ENCODE peak calls at places on chromosomes 1 and 21, in five cellular contexts. One of them, this sample, is unnamed.

GRCh38 chr1:9181990-9182783 is 52.4 kb upstream of the H6PD start:
- DNase-seq in A549: peak; percentile 50
- DNase-seq in endothelial cell of umbilical vein: peak; percentile 64
- DNase-seq in stomach: peak; percentile 65
- DNase-seq in transverse colon: peak; percentile 53
- DNase-seq in this sample: peak; percentile 71

GRCh38 chr21:46127239-46128105 is 27.9 kb downstream of the FTCD start:
- DNase-seq in A549: no peak
- DNase-seq in endothelial cell of umbilical vein: no peak
- DNase-seq in stomach: no peak
- DNase-seq in transverse colon: no peak
- DNase-seq in this sample: no peak

GRCh38 chr1:60696512-60696911 is 385.8 kb upstream of the NFIA start:
- DNase-seq in A549: no peak
- DNase-seq in endothelial cell of umbilical vein: no peak
- DNase-seq in stomach: no peak
- DNase-seq in transverse colon: no peak
- DNase-seq in this sample: no peak

GRCh38 chr1:7587726-7588456 is 183.2 kb upstream of the VAMP3 start:
- DNase-seq in A549: no peak
- DNase-seq in endothelial cell of umbilical vein: no peak
- DNase-seq in stomach: no peak
- DNase-seq in transverse colon: no peak
- DNase-seq in this sample: no peak

GRCh38 chr1:42178249-42178648 is 13.7 kb upstream of the GUCA2A start:
- DNase-seq in A549: no peak
- DNase-seq in endothelial cell of umbilical vein: no peak
- DNase-seq in stomach: no peak
- DNase-seq in transverse colon: no peak
- DNase-seq in this sample: peak; percentile 90

GRCh38 chr1:18344755-18345154 is 136.0 kb upstream of the KLHDC7A start:
- DNase-seq in A549: no peak
- DNase-seq in endothelial cell of umbilical vein: no peak
- DNase-seq in stomach: no peak
- DNase-seq in transverse colon: no peak
- DNase-seq in this sample: peak; percentile 25

GRCh38 chr1:202237052-202237451 is 43.5 kb downstream of the LGR6 start:
- DNase-seq in A549: peak; percentile 79
- DNase-seq in endothelial cell of umbilical vein: peak; percentile 6
- DNase-seq in stomach: no peak
- DNase-seq in transverse colon: peak; percentile 36
- DNase-seq in this sample: peak; percentile 34

GRCh38 chr1:153774780-153775431 is at the start of gene SLC27A3:
- DNase-seq in A549: no peak
- DNase-seq in endothelial cell of umbilical vein: no peak
- DNase-seq in stomach: peak; percentile 73
- DNase-seq in transverse colon: peak; percentile 77
- DNase-seq in this sample: peak; percentile 84

GRCh38 chr1:183180213-183180612 is 5.9 kb upstream of the LAMC2 start:
- DNase-seq in A549: peak; percentile 87
- DNase-seq in endothelial cell of umbilical vein: peak; percentile 87
- DNase-seq in stomach: peak; percentile 33
- DNase-seq in transverse colon: peak; percentile 40
- DNase-seq in this sample: peak; percentile 60

GRCh38 chr1:108505766-108506075 is 54.2 kb upstream of the EEIG2 start:
- DNase-seq in A549: no peak
- DNase-seq in endothelial cell of umbilical vein: no peak
- DNase-seq in stomach: no peak
- DNase-seq in transverse colon: no peak
- DNase-seq in this sample: no peak

GRCh38 chr1:110878993-110879392 is 6.0 kb downstream of the CD53 start:
- DNase-seq in A549: no peak
- DNase-seq in endothelial cell of umbilical vein: no peak
- DNase-seq in stomach: no peak
- DNase-seq in transverse colon: no peak
- DNase-seq in this sample: no peak

GRCh38 chr1:110877364-110877763 is 4.4 kb downstream of the CD53 start:
- DNase-seq in A549: no peak
- DNase-seq in endothelial cell of umbilical vein: no peak
- DNase-seq in stomach: no peak
- DNase-seq in transverse colon: no peak
- DNase-seq in this sample: no peak

GRCh38 chr1:110879758-110880606 is 7.0 kb downstream of the CD53 start:
- DNase-seq in A549: no peak
- DNase-seq in endothelial cell of umbilical vein: no peak
- DNase-seq in stomach: no peak
- DNase-seq in transverse colon: peak; percentile 15
- DNase-seq in this sample: no peak

GRCh38 chr1:110876748-110877341 is 3.9 kb downstream of the CD53 start:
- DNase-seq in A549: no peak
- DNase-seq in endothelial cell of umbilical vein: no peak
- DNase-seq in stomach: no peak
- DNase-seq in transverse colon: no peak
- DNase-seq in this sample: no peak

DNA sequence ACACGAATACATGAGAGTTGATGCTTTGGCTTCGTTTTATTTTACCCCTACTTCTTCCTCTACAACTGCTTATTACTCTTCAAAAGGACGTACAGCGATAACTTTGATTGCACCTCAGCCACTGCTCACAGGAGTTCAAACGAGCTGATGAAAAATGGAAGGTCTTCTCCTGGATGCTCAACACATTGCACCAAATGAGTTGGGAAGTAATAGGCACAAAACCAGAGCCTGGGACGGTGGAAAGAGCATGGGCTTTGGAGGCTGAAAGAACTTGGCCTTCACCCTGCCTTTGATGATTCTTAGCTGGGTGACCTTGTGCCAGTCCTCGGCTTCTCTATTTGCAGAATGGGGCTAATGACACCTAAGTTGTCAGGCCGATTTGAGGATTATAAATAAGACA is 4.8 kb downstream of the CD53 start:
- DNase-seq in A549: no peak
- DNase-seq in endothelial cell of umbilical vein: no peak
- DNase-seq in stomach: no peak
- DNase-seq in transverse colon: no peak
- DNase-seq in this sample: no peak
- H3K4me1 ChIP-seq in A549: no peaks in the 10 kb centered on the region
- H3K4me1 ChIP-seq in endothelial cell of umbilical vein: no peaks in the 10 kb centered on the region
- H3K4me1 ChIP-seq in stomach: peaks cover 5% of the 10 kb centered on the region
- H3K4me1 ChIP-seq in transverse colon: no peaks in the 10 kb centered on the region
- H3K4me1 ChIP-seq in this sample: no peaks in the 10 kb centered on the region

DNA sequence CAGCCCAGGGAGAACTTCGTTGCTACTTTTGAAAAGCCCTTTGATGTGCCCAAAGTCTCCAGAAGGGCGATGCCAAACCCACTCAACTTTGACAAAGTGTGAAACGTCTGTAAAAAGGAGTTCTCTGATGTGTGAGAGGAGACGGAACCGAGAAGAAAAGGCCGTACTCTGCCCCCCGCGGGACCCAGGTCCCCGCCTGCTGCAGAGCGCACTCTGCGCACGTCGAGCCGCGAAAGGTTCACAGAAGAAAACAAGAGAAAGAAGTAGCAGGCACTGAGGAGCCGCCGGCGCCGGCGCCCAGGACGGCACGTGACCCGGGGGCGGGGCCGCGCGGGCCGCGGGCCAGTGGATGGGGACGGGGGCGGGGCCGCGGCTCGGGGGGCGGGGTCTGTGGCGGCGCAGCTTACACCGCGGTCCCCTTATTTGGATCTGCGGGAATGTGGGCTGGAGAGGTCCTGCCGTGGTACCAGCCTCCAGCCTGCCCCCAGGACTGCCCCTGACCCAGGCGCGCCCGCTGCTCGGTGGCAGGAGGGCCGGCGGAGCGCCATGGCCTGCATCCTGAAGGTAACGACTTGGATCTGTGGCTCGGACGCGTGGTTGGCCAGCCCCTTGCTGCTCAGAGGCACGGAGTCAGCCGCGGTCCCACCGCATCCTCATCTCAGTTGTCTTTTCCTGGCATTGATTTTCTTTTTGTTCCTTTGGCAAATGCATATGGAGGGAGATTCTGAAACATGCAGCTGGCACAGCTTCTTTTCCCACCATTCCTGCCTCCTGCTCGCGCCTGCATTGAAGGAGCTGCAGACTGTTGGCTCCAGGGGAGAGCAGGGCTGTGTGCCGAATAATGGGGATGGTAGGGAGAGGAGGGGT is at the start of gene ST6GALNAC3:
- DNase-seq in A549: peak; percentile 44
- DNase-seq in endothelial cell of umbilical vein: peak; percentile 79
- DNase-seq in stomach: peak; percentile 82
- DNase-seq in transverse colon: peak; percentile 81
- DNase-seq in this sample: peak; percentile 84
- TF ChIP-seq POLR2A in A549: peak; percentile 36
- TF ChIP-seq POLR2A in endothelial cell of umbilical vein: peak; percentile 84
- TF ChIP-seq POLR2A in stomach: no peak
- TF ChIP-seq POLR2A in transverse colon: peak; percentile 37
- TF ChIP-seq POLR2A in this sample: no peak

GRCh38 chr1:19398309-19398760 is 86.2 kb downstream of the SLC66A1 start:
- DNase-seq in A549: no peak
- DNase-seq in endothelial cell of umbilical vein: no peak
- DNase-seq in stomach: no peak
- DNase-seq in transverse colon: peak; percentile 39
- DNase-seq in this sample: no peak
- H3K4me1 ChIP-seq in A549: no peaks in the 10 kb centered on the region
- H3K4me1 ChIP-seq in endothelial cell of umbilical vein: no peaks in the 10 kb centered on the region
- H3K4me1 ChIP-seq in stomach: peaks cover 89% of the 10 kb centered on the region
- H3K4me1 ChIP-seq in transverse colon: peaks cover 32% of the 10 kb centered on the region
- H3K4me1 ChIP-seq in this sample: peaks cover 33% of the 10 kb centered on the region

GRCh38 chr1:67889466-67889865 is 56.2 kb upstream of the GNG12 start:
- DNase-seq in A549: no peak
- DNase-seq in endothelial cell of umbilical vein: no peak
- DNase-seq in stomach: no peak
- DNase-seq in transverse colon: no peak
- DNase-seq in this sample: no peak
- TF ChIP-seq POLR2A in A549: no peak
- TF ChIP-seq POLR2A in endothelial cell of umbilical vein: no peak
- TF ChIP-seq POLR2A in stomach: no peak
- TF ChIP-seq POLR2A in transverse colon: no peak
- TF ChIP-seq POLR2A in this sample: no peak

GRCh38 chr1:156657161-156657970 is 15.4 kb downstream of the BCAN start:
- DNase-seq in A549: peak; percentile 44
- DNase-seq in endothelial cell of umbilical vein: peak; percentile 59
- DNase-seq in stomach: peak; percentile 82
- DNase-seq in transverse colon: peak; percentile 83
- DNase-seq in this sample: peak; percentile 85
- H3K4me1 ChIP-seq in A549: peaks cover 38% of the 10 kb centered on the region
- H3K4me1 ChIP-seq in endothelial cell of umbilical vein: peaks cover 40% of the 10 kb centered on the region
- H3K4me1 ChIP-seq in stomach: peaks cover 62% of the 10 kb centered on the region
- H3K4me1 ChIP-seq in transverse colon: peaks cover 38% of the 10 kb centered on the region
- H3K4me1 ChIP-seq in this sample: peaks cover 47% of the 10 kb centered on the region

GRCh38 chr1:5992814-5993552 is 758 bp upstream of the NPHP4 start:
- DNase-seq in A549: no peak
- DNase-seq in endothelial cell of umbilical vein: no peak
- DNase-seq in stomach: no peak
- DNase-seq in transverse colon: no peak
- DNase-seq in this sample: no peak

GRCh38 chr1:5993553-5994510 is 1.6 kb upstream of the NPHP4 start:
- DNase-seq in A549: no peak
- DNase-seq in endothelial cell of umbilical vein: no peak
- DNase-seq in stomach: no peak
- DNase-seq in transverse colon: no peak
- DNase-seq in this sample: no peak

GRCh38 chr1:5990913-5991783 is 1.1 kb downstream of the NPHP4 start:
- DNase-seq in A549: no peak
- DNase-seq in endothelial cell of umbilical vein: peak; percentile 33
- DNase-seq in stomach: peak; percentile 35
- DNase-seq in transverse colon: peak; percentile 43
- DNase-seq in this sample: peak; percentile 35

GRCh38 chr1:5991784-5992033 is 516 bp downstream of the NPHP4 start:
- DNase-seq in A549: no peak
- DNase-seq in endothelial cell of umbilical vein: no peak
- DNase-seq in stomach: no peak
- DNase-seq in transverse colon: peak; percentile 27
- DNase-seq in this sample: peak; percentile 57

DNA sequence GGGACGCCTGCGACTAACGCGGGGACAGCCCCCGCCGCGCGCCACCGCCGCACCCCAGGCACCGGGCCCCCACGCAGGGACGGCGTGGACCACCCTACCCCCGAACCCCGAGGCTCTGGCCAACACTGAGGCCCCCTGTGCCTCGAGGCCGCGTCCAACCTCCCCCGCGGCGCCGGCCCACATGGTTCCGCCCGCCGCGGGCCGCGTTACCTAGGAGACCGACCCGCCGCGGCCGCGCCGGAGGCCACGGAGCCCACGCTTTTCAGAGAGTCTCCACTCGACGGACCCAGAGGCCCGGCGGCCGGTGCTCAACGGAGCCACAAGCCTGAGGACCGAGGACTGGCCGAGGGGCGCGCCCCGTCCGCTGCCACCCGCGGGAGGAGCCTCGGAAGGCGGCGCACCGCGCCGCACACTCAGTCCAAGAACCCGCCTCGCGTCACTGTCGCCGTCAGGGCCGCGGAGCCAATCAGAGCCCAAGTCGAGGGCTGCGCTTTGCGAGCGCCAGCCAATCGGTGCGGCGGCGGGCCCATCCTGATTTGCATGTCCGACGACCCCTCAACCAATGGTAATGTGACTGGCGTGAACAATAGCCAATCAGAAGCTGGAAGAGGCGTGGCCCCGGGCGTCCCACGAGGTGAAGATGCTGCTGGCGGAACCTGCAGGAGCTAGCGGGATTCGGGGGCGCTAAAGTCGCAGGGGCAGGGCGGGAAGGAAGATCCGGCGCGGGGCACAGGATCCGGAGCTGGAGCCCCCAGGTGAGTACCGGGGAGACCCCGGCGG is at the start of gene NPHP4:
- DNase-seq in A549: peak; percentile 99
- DNase-seq in endothelial cell of umbilical vein: peak; percentile 100
- DNase-seq in stomach: peak; percentile 100
- DNase-seq in transverse colon: peak; percentile 99
- DNase-seq in this sample: peak; percentile 100
- TF ChIP-seq POLR2A in A549: peak; percentile 20
- TF ChIP-seq POLR2A in endothelial cell of umbilical vein: no peak
- TF ChIP-seq POLR2A in stomach: no peak
- TF ChIP-seq POLR2A in transverse colon: peak; percentile 25
- TF ChIP-seq POLR2A in this sample: peak; percentile 23

GRCh38 chr1:84208935-84209334 is 64.9 kb downstream of the PRKACB start:
- DNase-seq in A549: no peak
- DNase-seq in endothelial cell of umbilical vein: peak; percentile 6
- DNase-seq in stomach: no peak
- DNase-seq in transverse colon: no peak
- DNase-seq in this sample: no peak
- H3K4me1 ChIP-seq in A549: no peaks in the 10 kb centered on the region
- H3K4me1 ChIP-seq in endothelial cell of umbilical vein: peaks cover 3% of the 10 kb centered on the region
- H3K4me1 ChIP-seq in stomach: peaks cover 3% of the 10 kb centered on the region
- H3K4me1 ChIP-seq in transverse colon: no peaks in the 10 kb centered on the region
- H3K4me1 ChIP-seq in this sample: no peaks in the 10 kb centered on the region